ENCODE peak calls at places on chromosomes 7 and 10, in seven cellular contexts. I, P, N, J, C, M and W are unnamed samples.
A peak's percentile ranks its signal among the peaks of the same experiment; 100 is the strongest.

GRCh38 chr7:19116121-19117080 is 1.0 kb downstream of the TWIST1 start:
- DNase-seq in I (no peak), P (peak; percentile 36), N (no peak), J (no peak), C (no peak), M (peak; percentile 38), W (no peak)

GRCh38 chr7:140316165-140316661 is 82.1 kb downstream of the SLC37A3 start:
- DNase-seq in I (peak; percentile 91), P (peak; percentile 78), N (peak; percentile 82), J (peak; percentile 92), C (peak; percentile 35), M (peak; percentile 31), W (peak; percentile 38)

GRCh38 chr10:11163990-11164805 is 146.5 kb downstream of the CELF2 start:
- DNase-seq in I (no peak), P (no peak), N (no peak), J (no peak), C (no peak), M (no peak), W (no peak)

GRCh38 chr7:159094030-159094740 is 50.5 kb downstream of the VIPR2 start:
- DNase-seq in I (no peak), P (no peak), N (no peak), J (no peak), C (no peak), M (no peak), W (no peak)

GRCh38 chr7:46189255-46189790 is 268.3 kb upstream of the IGFBP3 start:
- DNase-seq in I (no peak), P (no peak), N (no peak), J (no peak), C (no peak), M (no peak), W (no peak)

GRCh38 chr10:84478155-84478554 is 149.8 kb downstream of the CCSER2 start:
- DNase-seq in I (no peak), P (peak; percentile 35), N (no peak), J (no peak), C (no peak), M (peak; percentile 26), W (no peak)

GRCh38 chr7:28662236-28662635 is 249.9 kb downstream of the CREB5 start:
- DNase-seq in I (no peak), P (no peak), N (no peak), J (no peak), C (no peak), M (no peak), W (no peak)

GRCh38 chr10:95501203-95502094 is 59.7 kb downstream of the SORBS1 start:
- DNase-seq in I (no peak), P (no peak), N (no peak), J (no peak), C (peak; percentile 34), M (no peak), W (no peak)

GRCh38 chr7:47087866-47088265 is 494.0 kb downstream of the TNS3 start:
- DNase-seq in I (no peak), P (peak; percentile 47), N (no peak), J (no peak), C (no peak), M (no peak), W (no peak)

GRCh38 chr7:73858807-73859206 is 2.2 kb upstream of the TMEM270 start:
- DNase-seq in I (no peak), P (no peak), N (no peak), J (no peak), C (no peak), M (peak; percentile 59), W (no peak)

GRCh38 chr7:130942211-130942964 is 208.4 kb upstream of the KLF14 start:
- DNase-seq in I (no peak), P (peak; percentile 83), N (no peak), J (no peak), C (no peak), M (peak; percentile 77), W (no peak)

GRCh38 chr7:12729112-12729511 is 41.7 kb downstream of the ARL4A start:
- DNase-seq in I (no peak), P (peak; percentile 42), N (peak; percentile 67), J (no peak), C (peak; percentile 4), M (peak; percentile 47), W (peak; percentile 50)

GRCh38 chr10:128056303-128057050 is 69.7 kb downstream of the MKI67 start:
- DNase-seq in I (no peak), P (no peak), N (no peak), J (peak; percentile 61), C (no peak), M (no peak), W (no peak)
- H3K27ac ChIP-seq in I (peak overlapping the region; percentile 62), P (no peak overlapping the region), N (no peak overlapping the region), J (no peak overlapping the region), C (no peak overlapping the region), M (no peak overlapping the region), W (no peak overlapping the region)

GRCh38 chr10:74589226-74589673 is 237.2 kb upstream of the KAT6B start:
- DNase-seq in I (peak; percentile 43), P (peak; percentile 99), N (peak; percentile 74), J (peak; percentile 90), C (peak; percentile 40), M (peak; percentile 90), W (peak; percentile 49)
- H3K27ac ChIP-seq in I (no peak overlapping the region), P (peak overlapping the region; percentile 27), N (peak overlapping the region; percentile 51), J (no peak overlapping the region), C (peak overlapping the region; percentile 51), M (no peak overlapping the region), W (no peak overlapping the region)

DNA sequence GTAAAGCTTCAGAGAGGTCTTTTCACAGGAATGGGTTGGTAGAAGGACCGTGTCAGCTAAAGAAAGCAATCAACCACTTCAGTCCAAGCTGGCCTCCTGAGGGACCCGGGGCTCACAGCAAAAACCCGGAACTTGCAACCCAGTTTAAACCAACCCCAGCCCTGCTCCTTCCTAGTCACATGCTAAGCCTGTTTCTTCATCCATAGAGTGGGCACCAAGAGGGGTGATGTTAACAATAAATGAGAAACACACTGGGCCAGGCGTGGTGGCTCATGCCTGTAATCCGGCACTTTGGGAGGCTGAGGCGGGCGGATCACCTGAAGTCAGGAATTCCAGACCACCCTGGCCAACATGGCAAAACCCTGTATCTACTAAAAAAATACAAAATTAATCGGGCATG is 12.1 kb upstream of the NPFFR1 start:
- DNase-seq in I (no peak), P (no peak), N (no peak), J (no peak), C (no peak), M (no peak), W (no peak)
- H3K27ac ChIP-seq in I (peak overlapping the region; percentile 76), P (no peak overlapping the region), N (peak overlapping the region; percentile 77), J (no peak overlapping the region), C (no peak overlapping the region), M (no peak overlapping the region), W (no peak overlapping the region)

GRCh38 chr7:956031-956430 is 1.6 kb upstream of the ADAP1 start:
- DNase-seq in I (no peak), P (no peak), N (peak; percentile 34), J (peak; percentile 46), C (peak; percentile 89), M (no peak), W (peak; percentile 77)

GRCh38 chr7:952548-953441 is 1.7 kb downstream of the ADAP1 start:
- DNase-seq in I (no peak), P (no peak), N (peak; percentile 43), J (peak; percentile 64), C (no peak), M (no peak), W (no peak)

GRCh38 chr7:951881-952547 is 2.5 kb downstream of the ADAP1 start:
- DNase-seq in I (no peak), P (no peak), N (peak; percentile 45), J (peak; percentile 64), C (no peak), M (no peak), W (no peak)

GRCh38 chr7:954330-955238 is at the start of gene ADAP1:
- DNase-seq in I (no peak), P (peak; percentile 30), N (peak; percentile 76), J (peak; percentile 81), C (no peak), M (peak; percentile 49), W (peak; percentile 63)

GRCh38 chr7:953547-954327 is 743 bp downstream of the ADAP1 start:
- DNase-seq in I (no peak), P (peak; percentile 29), N (peak; percentile 86), J (peak; percentile 89), C (peak; percentile 89), M (peak; percentile 37), W (peak; percentile 62)
- H3K27ac ChIP-seq in I (no peak overlapping the region), P (no peak overlapping the region), N (peak overlapping the region; percentile 76), J (peak overlapping the region; percentile 54), C (peak overlapping the region; percentile 88), M (no peak overlapping the region), W (peak overlapping the region; percentile 95)

GRCh38 chr10:92284112-92284704 is 6.7 kb downstream of the CPEB3 start:
- DNase-seq in I (no peak), P (no peak), N (no peak), J (no peak), C (no peak), M (peak; percentile 40), W (no peak)
- H3K27ac ChIP-seq in I (peak overlapping the region; percentile 49), P (no peak overlapping the region), N (peak overlapping the region; percentile 72), J (peak overlapping the region; percentile 78), C (peak overlapping the region; percentile 40), M (no peak overlapping the region), W (no peak overlapping the region)

GRCh38 chr7:128740996-128741395 is 1.8 kb downstream of the CALU start:
- DNase-seq in I (no peak), P (peak; percentile 24), N (no peak), J (no peak), C (no peak), M (peak; percentile 32), W (no peak)
- H3K27ac ChIP-seq in I (peak overlapping the region; percentile 19), P (peak overlapping the region; percentile 35), N (no peak overlapping the region), J (no peak overlapping the region), C (no peak overlapping the region), M (no peak overlapping the region), W (no peak overlapping the region)

GRCh38 chr10:118758449-118758848 is 3.7 kb upstream of the CACUL1 start:
- DNase-seq in I (no peak), P (no peak), N (no peak), J (no peak), C (no peak), M (no peak), W (no peak)
- H3K27ac ChIP-seq in I (no peak overlapping the region), P (no peak overlapping the region), N (no peak overlapping the region), J (no peak overlapping the region), C (no peak overlapping the region), M (no peak overlapping the region), W (no peak overlapping the region)

GRCh38 chr10:33798754-33799153 is 464.3 kb upstream of the NRP1 start:
- DNase-seq in I (no peak), P (peak; percentile 18), N (no peak), J (no peak), C (no peak), M (no peak), W (no peak)
- H3K27ac ChIP-seq in I (no peak overlapping the region), P (no peak overlapping the region), N (no peak overlapping the region), J (no peak overlapping the region), C (no peak overlapping the region), M (no peak overlapping the region), W (no peak overlapping the region)

DNA sequence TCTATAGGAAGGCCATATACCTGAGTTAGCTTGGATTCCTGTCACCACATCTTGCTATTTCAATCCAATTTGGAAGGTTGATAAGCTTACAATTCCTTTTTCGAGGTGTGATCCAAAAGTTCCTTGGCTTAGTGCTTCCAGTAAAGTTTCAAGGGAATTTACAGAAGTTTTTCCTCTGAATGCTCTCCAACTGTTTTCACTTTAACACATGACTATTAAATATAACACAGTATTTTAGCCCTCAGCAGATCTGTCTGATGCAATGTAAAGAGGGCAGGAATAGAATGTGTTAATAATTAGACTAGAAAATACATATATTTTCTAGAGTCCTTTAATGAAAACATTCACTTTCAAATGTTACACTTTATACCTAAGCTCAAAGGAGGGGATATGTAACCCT is 171.4 kb downstream of the DKK1 start:
- DNase-seq in I (no peak), P (no peak), N (no peak), J (no peak), C (no peak), M (no peak), W (no peak)
- H3K27ac ChIP-seq in I (no peak overlapping the region), P (no peak overlapping the region), N (no peak overlapping the region), J (no peak overlapping the region), C (no peak overlapping the region), M (no peak overlapping the region), W (no peak overlapping the region)